ENCODE peak calls at places on chromosomes 11 and 22, in six cellular contexts. V is neuronal stem cell, P is trophoblast cell, Q is IMR-90, B is mesendoderm, F is H1. Z is an unnamed sample.

GRCh38 chr11:2137202-2138071 is 1.8 kb downstream of the IGF2 start:
- DNase-seq in P (peak), V (peak), F (peak), Q (peak), B (peak), Z (peak)

GRCh38 chr11:59754859-59755700 is at the start of gene STX3:
- DNase-seq in B (peak), Q (peak), P (peak), V (peak), F (peak), Z (peak)

GRCh38 chr11:7485136-7485853 is at the start of gene OLFML1:
- DNase-seq in Q (no peak), B (no peak), F (no peak), P (no peak), V (no peak), Z (no peak)

GRCh38 chr11:76152086-76152658 is 54.1 kb downstream of the WNT11 start:
- DNase-seq in F (peak), V (peak), B (peak), Q (peak), P (peak), Z (peak)

GRCh38 chr11:31763296-31763695 is 47.8 kb downstream of the PAX6 start:
- DNase-seq in P (no peak), B (no peak), V (peak), F (no peak), Q (no peak), Z (no peak)

GRCh38 chr22:19271856-19272535 is 19.5 kb downstream of the CLTCL1 start:
- DNase-seq in Q (peak), V (no peak), P (no peak), F (peak), B (no peak), Z (peak)

GRCh38 chr11:81886406-81887075 is 847.1 kb downstream of the FAM181B start:
- DNase-seq in Q (no peak), F (no peak), V (no peak), P (no peak), B (no peak), Z (no peak)

GRCh38 chr11:12017243-12017678 is 8.8 kb upstream of the DKK3 start:
- DNase-seq in P (no peak), F (no peak), B (no peak), Q (peak), V (no peak), Z (peak)

GRCh38 chr11:2319791-2320481 is 18.1 kb downstream of the TSPAN32 start:
- DNase-seq in B (no peak), V (no peak), Q (no peak), F (no peak), P (no peak), Z (no peak)

GRCh38 chr11:93128574-93128973 is 69.2 kb downstream of the SLC36A4 start:
- DNase-seq in P (no peak), F (no peak), B (no peak), V (no peak), Q (no peak), Z (no peak)

GRCh38 chr11:93842461-93842860 is 8.0 kb downstream of the VSTM5 start:
- DNase-seq in Q (peak), P (no peak), V (no peak), F (no peak), B (no peak), Z (no peak)

GRCh38 chr11:129637473-129637872 is 178.2 kb upstream of the TMEM45B start:
- DNase-seq in F (no peak), B (no peak), Q (peak), P (peak), V (no peak), Z (peak)

GRCh38 chr22:36384766-36385400 is 2.9 kb downstream of the MYH9 start:
- DNase-seq in Q (no peak), B (peak), P (no peak), F (no peak), V (no peak), Z (peak)

GRCh38 chr11:1815311-1815710 is 19.5 kb upstream of the SYT8 start:
- DNase-seq in V (no peak), F (no peak), P (no peak), Q (no peak), B (no peak), Z (no peak)

GRCh38 chr11:131408011-131408640 is 37.7 kb downstream of the NTM start:
- DNase-seq in F (peak), P (peak), Q (peak), V (no peak), B (peak), Z (peak)

GRCh38 chr11:42296910-42297309 is 837.5 kb upstream of the LRRC4C start:
- DNase-seq in Q (no peak), V (no peak), P (no peak), F (no peak), B (no peak), Z (no peak)

DNA sequence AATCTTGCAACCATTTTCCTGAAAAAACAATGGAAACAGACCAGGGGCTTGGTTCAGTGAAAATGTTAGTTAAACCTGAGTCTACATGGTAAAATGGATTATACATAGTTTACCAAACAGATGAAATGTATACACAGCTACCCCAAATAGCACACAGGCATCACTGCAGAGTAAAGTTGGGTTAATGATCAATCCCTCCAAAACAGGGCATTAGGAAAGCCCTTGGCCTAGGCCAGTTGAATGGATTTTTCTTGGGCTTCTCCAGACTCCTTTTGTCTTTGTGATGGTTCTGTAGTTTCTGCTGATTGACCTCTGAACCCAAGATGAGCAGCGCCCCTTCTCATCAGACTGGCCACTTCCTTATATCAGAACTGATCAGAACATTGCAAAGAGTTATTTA is 173.5 kb downstream of the RRAS2 start:
- DNase-seq in V (no peak), Q (no peak), P (no peak), B (no peak), F (no peak), Z (no peak)
- H3K4me3 ChIP-seq in V (no peak), Q (no peak), P (no peak), B (no peak), F (no peak), Z (no peak)

GRCh38 chr22:29767289-29768051 is at the start of gene UQCR10:
- DNase-seq in B (peak), F (peak), V (peak), Q (peak), P (peak), Z (peak)
- H2BK5ac ChIP-seq in B (peak), F (peak), V (peak), Q (peak), P (peak), Z (no peak)

GRCh38 chr22:24188705-24189248 is 7.5 kb downstream of the SUSD2 start:
- DNase-seq in B (no peak), V (no peak), F (no peak), P (no peak), Q (no peak), Z (no peak)
- H3K4me3 ChIP-seq in B (no peak), V (no peak), F (no peak), P (no peak), Q (no peak), Z (no peak)

GRCh38 chr22:41621911-41622179 is 750 bp downstream of the XRCC6 start:
- DNase-seq in V (no peak), B (no peak), Q (no peak), P (no peak), F (no peak), Z (no peak)

GRCh38 chr22:41621099-41621910 is at the start of gene XRCC6:
- DNase-seq in Q (peak), V (peak), B (peak), P (peak), F (peak), Z (peak)

GRCh38 chr22:41625577-41625976 is 4.5 kb downstream of the XRCC6 start:
- DNase-seq in P (no peak), F (no peak), Q (no peak), V (no peak), B (no peak), Z (no peak)

GRCh38 chr22:41619979-41620645 is 731 bp downstream of the DESI1 start:
- DNase-seq in B (peak), V (peak), P (peak), Q (no peak), F (peak), Z (peak)

DNA sequence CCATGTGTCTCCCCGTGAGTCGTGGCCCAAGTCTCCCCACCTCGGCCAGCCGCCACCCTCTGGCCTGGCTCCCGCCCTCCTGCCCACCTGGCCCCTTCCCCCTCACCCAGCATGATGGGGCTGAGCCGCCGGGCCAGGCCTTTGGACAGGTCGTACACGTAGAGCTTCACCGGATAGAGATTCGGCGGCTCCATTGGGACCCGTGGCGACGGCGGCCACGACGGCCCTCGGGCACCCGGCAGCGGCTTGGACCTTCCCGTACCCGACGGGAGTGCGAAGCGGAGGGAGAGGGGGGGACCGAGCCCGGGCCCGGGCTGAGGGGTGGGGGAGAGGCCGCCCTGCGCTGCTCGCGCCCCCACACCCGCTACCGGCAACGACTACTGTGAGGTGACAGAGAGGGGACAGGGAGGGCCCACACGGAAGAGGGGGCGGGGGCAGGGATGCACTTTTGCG is at the start of gene DESI1:
- DNase-seq in P (peak), F (no peak), Q (no peak), B (peak), V (no peak), Z (no peak)
- H2BK5ac ChIP-seq in P (peak), F (peak), Q (peak), B (peak), V (peak), Z (peak)

DNA sequence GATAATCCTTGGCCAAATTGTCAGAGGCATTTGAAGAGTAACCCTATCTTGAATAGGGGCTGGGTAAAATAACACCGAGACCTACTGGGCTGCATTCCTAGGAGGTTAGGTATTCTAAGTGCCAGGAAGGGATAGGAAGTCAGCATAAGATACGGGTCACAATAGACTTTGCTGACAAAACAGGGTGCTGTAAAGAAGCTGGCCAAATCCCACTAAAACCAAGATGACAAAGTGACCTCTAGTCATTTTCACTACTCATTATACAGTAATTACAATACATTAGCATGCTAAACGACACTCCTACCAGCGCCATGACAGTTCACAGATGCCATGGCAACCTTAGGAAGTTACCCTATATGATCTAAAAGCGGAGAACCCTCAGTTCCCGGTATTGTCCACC is 964 bp upstream of the REXO2 start:
- DNase-seq in B (peak), F (no peak), P (peak), Q (peak), V (no peak), Z (peak)
- H3K4me3 ChIP-seq in B (no peak), F (no peak), P (no peak), Q (no peak), V (no peak), Z (peak)

GRCh38 chr22:28799834-28800307 is 498 bp downstream of the XBP1 start:
- DNase-seq in P (peak), B (peak), V (peak), F (no peak), Q (peak), Z (peak)
- H2BK5ac ChIP-seq in P (peak), B (peak), V (peak), F (peak), Q (peak), Z (peak)

Z was measured in mesenchymal stem cell.